ENCODE peak calls at places on chromosomes 2 and 18, in nine cellular contexts. M, B, C, I, Z, N, A, K and R are unnamed samples.
A peak's percentile ranks its signal among the peaks of the same experiment; 100 is the strongest.

GRCh38 chr2:216341151-216341550 is 31.1 kb downstream of the MARCHF4 start:
- DNase-seq in M (no peak), B (no peak), C (no peak), I (no peak), Z (no peak), N (no peak), A (no peak), K (no peak), R (no peak)

GRCh38 chr2:44549099-44549471 is 187.3 kb downstream of the CAMKMT start:
- DNase-seq in M (peak; percentile 79), B (peak; percentile 50), C (no peak), I (peak; percentile 87), Z (peak; percentile 82), N (no peak), A (no peak), K (no peak), R (peak; percentile 32)

GRCh38 chr2:44981714-44982108 is 27.5 kb downstream of the SIX2 start:
- DNase-seq in M (no peak), B (peak; percentile 84), C (peak; percentile 78), I (peak; percentile 45), Z (peak; percentile 71), N (peak; percentile 89), A (peak; percentile 29), K (peak; percentile 77), R (peak; percentile 82)

GRCh38 chr2:105378921-105379383 is 19.9 kb downstream of the FHL2 start:
- DNase-seq in M (no peak), B (no peak), C (no peak), I (no peak), Z (no peak), N (no peak), A (no peak), K (no peak), R (peak; percentile 10)

GRCh38 chr2:26556309-26557243 is 78.7 kb upstream of the OTOF start:
- DNase-seq in M (no peak), B (no peak), C (no peak), I (no peak), Z (no peak), N (no peak), A (no peak), K (no peak), R (no peak)

GRCh38 chr2:109644571-109645275 is 30.6 kb downstream of the SOWAHC start:
- DNase-seq in M (no peak), B (no peak), C (peak; percentile 50), I (no peak), Z (peak; percentile 28), N (peak; percentile 66), A (no peak), K (no peak), R (peak; percentile 96)

GRCh38 chr2:74436804-74437695 is 4.7 kb downstream of the RTKN start:
- DNase-seq in M (no peak), B (no peak), C (no peak), I (no peak), Z (no peak), N (no peak), A (no peak), K (no peak), R (no peak)

GRCh38 chr2:128314348-128315121 is 4.1 kb downstream of the HS6ST1 start:
- DNase-seq in M (no peak), B (no peak), C (peak; percentile 25), I (no peak), Z (no peak), N (no peak), A (no peak), K (no peak), R (peak; percentile 2)

GRCh38 chr2:216974321-216975302 is 114.7 kb upstream of the TNP1 start:
- DNase-seq in M (no peak), B (no peak), C (no peak), I (no peak), Z (no peak), N (no peak), A (no peak), K (no peak), R (no peak)

GRCh38 chr2:222281495-222281894 is 17.3 kb downstream of the PAX3 start:
- DNase-seq in M (no peak), B (no peak), C (no peak), I (peak; percentile 54), Z (no peak), N (no peak), A (no peak), K (no peak), R (no peak)

GRCh38 chr2:113283704-113284284 is 5.1 kb upstream of the PAX8 start:
- DNase-seq in M (peak; percentile 72), B (peak; percentile 84), C (peak; percentile 83), I (peak; percentile 96), Z (peak; percentile 92), N (no peak), A (no peak), K (no peak), R (no peak)

GRCh38 chr2:83782122-83782521 is 677.0 kb downstream of the SUCLG1 start:
- DNase-seq in M (no peak), B (no peak), C (no peak), I (no peak), Z (peak; percentile 4), N (no peak), A (no peak), K (no peak), R (no peak)

GRCh38 chr18:3511980-3512379 is 62.0 kb downstream of the TGIF1 start:
- DNase-seq in M (peak; percentile 82), B (peak; percentile 43), C (no peak), I (peak; percentile 85), Z (peak; percentile 94), N (no peak), A (no peak), K (peak; percentile 40), R (no peak)

GRCh38 chr2:204086167-204086566 is 149.6 kb downstream of the ICOS start:
- DNase-seq in M (no peak), B (no peak), C (no peak), I (no peak), Z (no peak), N (no peak), A (no peak), K (no peak), R (no peak)

GRCh38 chr2:85174943-85175342 is 41.8 kb downstream of the TCF7L1 start:
- DNase-seq in M (no peak), B (no peak), C (no peak), I (no peak), Z (no peak), N (peak; percentile 55), A (no peak), K (no peak), R (no peak)

GRCh38 chr2:224151161-224151560 is 112.1 kb upstream of the SERPINE2 start:
- DNase-seq in M (no peak), B (no peak), C (no peak), I (peak; percentile 51), Z (peak; percentile 77), N (no peak), A (no peak), K (no peak), R (no peak)

GRCh38 chr2:143955416-143956075 is 564.4 kb downstream of the ZEB2 start:
- DNase-seq in M (peak; percentile 59), B (peak; percentile 29), C (no peak), I (peak; percentile 57), Z (peak; percentile 19), N (no peak), A (no peak), K (no peak), R (no peak)

GRCh38 chr2:113757059-113757657 is 716 bp upstream of the SLC35F5 start:
- DNase-seq in M (no peak), B (no peak), C (no peak), I (no peak), Z (no peak), N (no peak), A (no peak), K (no peak), R (no peak)

GRCh38 chr2:152615177-152615576 is 102.1 kb downstream of the PRPF40A start:
- DNase-seq in M (no peak), B (no peak), C (no peak), I (no peak), Z (peak; percentile 18), N (no peak), A (no peak), K (no peak), R (no peak)

GRCh38 chr2:143581989-143582719 is 452.9 kb downstream of the ARHGAP15 start:
- DNase-seq in M (no peak), B (no peak), C (no peak), I (no peak), Z (no peak), N (peak; percentile 35), A (no peak), K (no peak), R (no peak)

GRCh38 chr2:99485824-99486223 is 4.0 kb downstream of the REV1 start:
- DNase-seq in M (no peak), B (no peak), C (no peak), I (no peak), Z (peak; percentile 51), N (peak; percentile 21), A (no peak), K (no peak), R (peak; percentile 58)

GRCh38 chr2:52260904-52261303 is 1229.0 kb upstream of the NRXN1 start:
- DNase-seq in M (no peak), B (no peak), C (no peak), I (no peak), Z (no peak), N (no peak), A (no peak), K (no peak), R (no peak)

GRCh38 chr2:237304763-237305514 is 109.0 kb downstream of the COL6A3 start:
- DNase-seq in M (no peak), B (peak; percentile 53), C (no peak), I (peak; percentile 93), Z (peak; percentile 90), N (no peak), A (no peak), K (no peak), R (no peak)